ENCODE peak calls at places on chromosome X, in four cellular contexts. One of them, this sample, is unnamed.

GRCh38 chrX:143632625-143633387 is 3.1 kb downstream of the SLITRK4 start:
- DNase-seq in GM23338: peak
- DNase-seq in breast epithelium: no peak
- DNase-seq in HL-60: peak
- DNase-seq in this sample: no peak

GRCh38 chrX:5876984-5877655 is 351.5 kb downstream of the NLGN4X start:
- DNase-seq in GM23338: peak
- DNase-seq in breast epithelium: no peak
- DNase-seq in HL-60: peak
- DNase-seq in this sample: no peak

GRCh38 chrX:6778547-6779231 is 243.8 kb upstream of the VCX3A start:
- DNase-seq in GM23338: peak
- DNase-seq in breast epithelium: no peak
- DNase-seq in HL-60: no peak
- DNase-seq in this sample: no peak

GRCh38 chrX:43720082-43720481 is 64.0 kb downstream of the MAOA start:
- DNase-seq in GM23338: no peak
- DNase-seq in breast epithelium: no peak
- DNase-seq in HL-60: no peak
- DNase-seq in this sample: no peak

GRCh38 chrX:71095971-71096701 is 485 bp downstream of the FOXO4 start:
- DNase-seq in GM23338: no peak
- DNase-seq in breast epithelium: no peak
- DNase-seq in HL-60: no peak
- DNase-seq in this sample: no peak

GRCh38 chrX:17214962-17215361 is 160.0 kb upstream of the NHS start:
- DNase-seq in GM23338: no peak
- DNase-seq in breast epithelium: no peak
- DNase-seq in HL-60: no peak
- DNase-seq in this sample: no peak

GRCh38 chrX:14694631-14695030 is 165.3 kb downstream of the GLRA2 start:
- DNase-seq in GM23338: no peak
- DNase-seq in breast epithelium: no peak
- DNase-seq in HL-60: no peak
- DNase-seq in this sample: no peak

GRCh38 chrX:104833401-104833800 is 267.4 kb downstream of the IL1RAPL2 start:
- DNase-seq in GM23338: no peak
- DNase-seq in breast epithelium: no peak
- DNase-seq in HL-60: no peak
- DNase-seq in this sample: no peak

GRCh38 chrX:135432881-135433521 is 11.3 kb downstream of the SMIM10L2A start:
- DNase-seq in GM23338: no peak
- DNase-seq in breast epithelium: no peak
- DNase-seq in HL-60: no peak
- DNase-seq in this sample: no peak

GRCh38 chrX:53239474-53239873 is 14.5 kb upstream of the KDM5C start:
- DNase-seq in GM23338: peak
- DNase-seq in breast epithelium: no peak
- DNase-seq in HL-60: peak
- DNase-seq in this sample: no peak

GRCh38 chrX:47321386-47321785 is 49.0 kb upstream of the ZNF157 start:
- DNase-seq in GM23338: peak
- DNase-seq in breast epithelium: peak
- DNase-seq in HL-60: no peak
- DNase-seq in this sample: no peak

GRCh38 chrX:38112566-38112965 is 106.2 kb downstream of the SYTL5 start:
- DNase-seq in GM23338: no peak
- DNase-seq in breast epithelium: no peak
- DNase-seq in HL-60: no peak
- DNase-seq in this sample: no peak

GRCh38 chrX:72245461-72246089 is 6.7 kb upstream of the ERCC6L start:
- DNase-seq in GM23338: peak
- DNase-seq in breast epithelium: peak
- DNase-seq in HL-60: peak
- DNase-seq in this sample: peak

GRCh38 chrX:43970528-43970927 is 2.7 kb downstream of the NDP start:
- DNase-seq in GM23338: no peak
- DNase-seq in breast epithelium: no peak
- DNase-seq in HL-60: no peak
- DNase-seq in this sample: no peak

GRCh38 chrX:10049246-10049645 is 82.1 kb downstream of the CLDN34 start:
- DNase-seq in GM23338: no peak
- DNase-seq in breast epithelium: no peak
- DNase-seq in HL-60: no peak
- DNase-seq in this sample: no peak

GRCh38 chrX:10175317-10175871 is 18.6 kb downstream of the CLCN4 start:
- DNase-seq in GM23338: no peak
- DNase-seq in breast epithelium: no peak
- DNase-seq in HL-60: no peak
- DNase-seq in this sample: no peak

GRCh38 chrX:38312436-38312835 is 14.9 kb downstream of the RPGR start:
- DNase-seq in GM23338: no peak
- DNase-seq in breast epithelium: no peak
- DNase-seq in HL-60: no peak
- DNase-seq in this sample: no peak

GRCh38 chrX:51408462-51408861 is 75.8 kb downstream of the NUDT10 start:
- DNase-seq in GM23338: no peak
- DNase-seq in breast epithelium: no peak
- DNase-seq in HL-60: no peak
- DNase-seq in this sample: no peak

GRCh38 chrX:8042304-8042703 is 115.1 kb upstream of the PNPLA4 start:
- DNase-seq in GM23338: peak
- DNase-seq in breast epithelium: no peak
- DNase-seq in HL-60: no peak
- DNase-seq in this sample: no peak
- TF ChIP-seq POLR2AphosphoS5 in GM23338: no peak
- TF ChIP-seq POLR2AphosphoS5 in breast epithelium: no peak
- TF ChIP-seq POLR2AphosphoS5 in HL-60: no peak
- TF ChIP-seq POLR2AphosphoS5 in this sample: no peak

DNA sequence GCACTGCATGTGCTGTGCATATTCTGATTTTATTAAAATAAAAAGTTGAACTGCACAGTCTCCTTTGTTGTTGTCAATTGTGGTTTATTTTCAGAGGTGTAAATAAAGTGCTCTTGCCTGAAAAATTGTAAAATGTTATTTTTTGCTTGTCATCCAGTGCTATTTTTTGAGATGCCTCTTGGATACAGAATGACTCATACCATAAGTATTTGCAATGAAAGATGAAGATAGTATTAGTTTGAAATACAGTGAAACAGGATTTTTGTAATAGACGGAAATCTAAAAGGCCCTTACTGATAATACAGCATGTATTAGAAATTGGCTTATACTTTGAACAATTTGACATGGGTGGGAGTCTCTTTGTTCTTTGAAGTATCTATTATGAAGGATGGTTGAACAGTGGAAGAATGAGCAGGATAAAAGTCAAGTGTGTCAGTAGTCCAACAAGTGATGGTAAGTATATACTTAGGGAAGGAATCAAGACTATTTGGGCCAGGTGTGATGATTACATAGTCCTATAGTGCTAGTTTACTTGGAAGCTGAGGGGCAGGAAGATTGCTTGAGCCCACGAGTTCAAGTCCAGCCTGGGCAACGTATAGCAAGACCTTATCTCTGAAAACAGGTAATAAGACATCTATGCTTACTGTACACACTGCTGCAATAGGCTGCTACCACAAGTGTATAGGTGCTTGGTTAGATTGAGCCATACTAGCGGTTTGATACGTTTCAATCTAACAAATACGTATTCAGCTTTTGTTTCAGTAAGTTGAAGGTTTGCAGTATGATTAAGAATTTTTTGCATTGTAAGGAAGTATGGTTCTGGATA is 16.4 kb downstream of the DDX3X start:
- DNase-seq in GM23338: peak
- DNase-seq in breast epithelium: no peak
- DNase-seq in HL-60: no peak
- DNase-seq in this sample: no peak
- TF ChIP-seq POLR2AphosphoS5 in GM23338: no peak
- TF ChIP-seq POLR2AphosphoS5 in breast epithelium: no peak
- TF ChIP-seq POLR2AphosphoS5 in HL-60: peak
- TF ChIP-seq POLR2AphosphoS5 in this sample: peak

GRCh38 chrX:23287191-23287764 is 47.4 kb upstream of the PTCHD1 start:
- DNase-seq in GM23338: no peak
- DNase-seq in breast epithelium: no peak
- DNase-seq in HL-60: no peak
- DNase-seq in this sample: no peak
- TF ChIP-seq POLR2AphosphoS5 in GM23338: no peak
- TF ChIP-seq POLR2AphosphoS5 in breast epithelium: no peak
- TF ChIP-seq POLR2AphosphoS5 in HL-60: no peak
- TF ChIP-seq POLR2AphosphoS5 in this sample: no peak

GRCh38 chrX:915427-916234 is 285.0 kb downstream of the SHOX start:
- DNase-seq in GM23338: no peak
- DNase-seq in breast epithelium: no peak
- DNase-seq in HL-60: peak
- DNase-seq in this sample: no peak
- TF ChIP-seq POLR2AphosphoS5 in GM23338: no peak
- TF ChIP-seq POLR2AphosphoS5 in breast epithelium: no peak
- TF ChIP-seq POLR2AphosphoS5 in HL-60: no peak
- TF ChIP-seq POLR2AphosphoS5 in this sample: no peak

GRCh38 chrX:154362085-154362742 is 12.2 kb downstream of the FLNA start:
- DNase-seq in GM23338: no peak
- DNase-seq in breast epithelium: no peak
- DNase-seq in HL-60: no peak
- DNase-seq in this sample: no peak
- TF ChIP-seq POLR2AphosphoS5 in GM23338: no peak
- TF ChIP-seq POLR2AphosphoS5 in breast epithelium: no peak
- TF ChIP-seq POLR2AphosphoS5 in HL-60: no peak
- TF ChIP-seq POLR2AphosphoS5 in this sample: no peak

DNA sequence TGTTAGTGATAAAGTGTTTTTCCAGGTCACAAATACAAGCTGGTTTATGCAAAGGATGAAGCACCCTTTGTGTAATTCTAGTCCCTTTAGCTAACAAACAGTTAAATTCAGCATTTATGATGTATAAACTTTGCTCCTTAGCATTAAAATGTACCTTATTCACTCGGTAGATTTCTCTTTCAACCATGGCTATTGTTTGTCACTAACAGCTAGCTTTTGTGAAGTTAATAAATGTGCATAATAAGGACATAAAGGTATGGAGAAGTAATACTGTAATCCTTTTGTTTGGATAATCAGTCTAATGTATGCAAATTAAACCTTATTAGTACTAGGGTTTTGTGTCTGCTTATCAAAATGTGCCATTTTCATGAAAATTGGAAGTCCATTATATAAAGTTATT is 34.2 kb upstream of the ARX start:
- DNase-seq in GM23338: no peak
- DNase-seq in breast epithelium: no peak
- DNase-seq in HL-60: no peak
- DNase-seq in this sample: no peak
- TF ChIP-seq POLR2AphosphoS5 in GM23338: no peak
- TF ChIP-seq POLR2AphosphoS5 in breast epithelium: no peak
- TF ChIP-seq POLR2AphosphoS5 in HL-60: no peak
- TF ChIP-seq POLR2AphosphoS5 in this sample: no peak

GRCh38 chrX:107627792-107628661 is at the start of gene PRPS1:
- DNase-seq in GM23338: peak
- DNase-seq in breast epithelium: peak
- DNase-seq in HL-60: peak
- DNase-seq in this sample: peak
- TF ChIP-seq POLR2AphosphoS5 in GM23338: peak
- TF ChIP-seq POLR2AphosphoS5 in breast epithelium: peak
- TF ChIP-seq POLR2AphosphoS5 in HL-60: no peak
- TF ChIP-seq POLR2AphosphoS5 in this sample: peak

This sample was measured in GM12892.